ENCODE peak calls at places on chromosomes 6 and 20, in six cellular contexts. G, T, K, C, F and Y are unnamed samples.

GRCh38 chr6:81023007-81023582 is 729.4 kb downstream of the TENT5A start:
- DNase-seq in G (no peak), C (no peak), F (no peak), T (peak), K (no peak), Y (peak)

GRCh38 chr6:23435798-23436197 is 690.2 kb upstream of the NRSN1 start:
- DNase-seq in C (no peak), K (no peak), F (no peak), T (no peak), G (no peak), Y (no peak)

GRCh38 chr6:155270566-155271091 is 6.8 kb downstream of the CLDN20 start:
- DNase-seq in K (no peak), F (no peak), C (no peak), T (no peak), G (no peak), Y (no peak)

GRCh38 chr6:22112490-22112889 is 184.3 kb downstream of the PRL start:
- DNase-seq in G (no peak), K (no peak), F (no peak), C (peak), T (peak), Y (peak)

GRCh38 chr20:64255361-64256281 is at the start of gene PCMTD2:
- DNase-seq in T (peak), C (peak), K (peak), G (peak), F (peak), Y (peak)

GRCh38 chr6:149464411-149464810 is 20.4 kb downstream of the ZC3H12D start:
- DNase-seq in G (no peak), T (no peak), F (no peak), K (no peak), C (no peak), Y (no peak)

GRCh38 chr20:37344506-37345338 is 1.2 kb upstream of the SRC start:
- DNase-seq in C (no peak), K (no peak), F (no peak), T (peak), G (peak), Y (no peak)

GRCh38 chr6:44676246-44676790 is 288.8 kb downstream of the CDC5L start:
- DNase-seq in T (no peak), G (no peak), F (no peak), C (no peak), K (peak), Y (no peak)

GRCh38 chr6:134161036-134161435 is 108.6 kb upstream of the SLC2A12 start:
- DNase-seq in C (no peak), G (no peak), F (no peak), K (no peak), T (no peak), Y (no peak)

GRCh38 chr20:61934716-61935530 is 130.8 kb downstream of the TAF4 start:
- DNase-seq in C (no peak), G (no peak), F (no peak), T (no peak), K (no peak), Y (no peak)

GRCh38 chr6:53795702-53796450 is 1.1 kb downstream of the LRRC1 start:
- DNase-seq in C (peak), G (peak), K (no peak), T (no peak), F (no peak), Y (no peak)

DNA sequence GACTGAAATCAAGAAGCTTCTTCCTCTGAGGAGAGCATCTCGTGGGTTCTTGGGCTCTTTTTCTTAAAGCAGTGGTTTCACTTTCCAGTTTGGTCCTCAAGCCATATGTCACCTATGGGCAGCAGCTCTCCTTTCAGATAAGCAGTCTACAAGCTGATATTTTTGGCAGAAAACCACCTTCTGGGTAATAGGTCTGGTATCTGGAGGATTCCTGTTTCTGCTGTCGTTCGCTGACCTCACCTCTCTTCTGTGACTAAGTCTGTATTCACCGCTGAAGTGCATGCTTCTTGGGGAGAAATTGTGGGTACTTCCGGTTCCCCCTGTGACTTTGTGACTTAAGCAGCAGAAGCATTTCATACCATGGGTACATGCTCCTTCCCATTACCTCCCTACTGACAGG is 193.6 kb downstream of the EDN1 start:
- DNase-seq in G (no peak), C (peak), F (peak), K (no peak), T (peak), Y (peak)
- TF ChIP-seq MYC in G (no peak), C (peak), F (no peak), K (no peak), T (no peak), Y (no peak)

GRCh38 chr6:33667776-33668175 is 43.7 kb downstream of the UQCC2 start:
- DNase-seq in G (no peak), C (no peak), T (no peak), K (no peak), F (no peak), Y (no peak)
- TF ChIP-seq MYC in G (no peak), C (no peak), T (no peak), K (no peak), F (no peak), Y (no peak)

GRCh38 chr6:109511832-109512231 is 28.8 kb upstream of the ZBTB24 start:
- DNase-seq in K (no peak), T (peak), C (no peak), G (no peak), F (no peak), Y (no peak)
- TF ChIP-seq MYC in K (no peak), T (no peak), C (no peak), G (no peak), F (no peak), Y (no peak)

GRCh38 chr6:35596448-35597442 is 84.0 kb upstream of the TULP1 start:
- DNase-seq in C (peak), K (no peak), G (no peak), F (no peak), T (peak), Y (no peak)

GRCh38 chr6:35602133-35602946 is 86.4 kb downstream of the FKBP5 start:
- DNase-seq in G (peak), K (no peak), C (peak), T (no peak), F (no peak), Y (peak)

GRCh38 chr6:35601331-35602132 is 87.2 kb downstream of the FKBP5 start:
- DNase-seq in F (no peak), G (peak), T (peak), C (peak), K (no peak), Y (peak)

GRCh38 chr6:35600659-35601125 is 88.0 kb upstream of the TULP1 start:
- DNase-seq in F (no peak), K (no peak), T (no peak), G (no peak), C (peak), Y (peak)

GRCh38 chr6:35599761-35600658 is 87.3 kb upstream of the TULP1 start:
- DNase-seq in G (no peak), C (peak), T (no peak), F (no peak), K (no peak), Y (no peak)
- TF ChIP-seq MYC in G (no peak), C (no peak), T (no peak), F (no peak), K (no peak), Y (no peak)

GRCh38 chr6:161110380-161110779 is 118.8 kb downstream of the MAP3K4 start:
- DNase-seq in F (no peak), G (no peak), K (no peak), T (no peak), C (no peak), Y (no peak)

GRCh38 chr6:161105408-161105807 is 113.8 kb downstream of the MAP3K4 start:
- DNase-seq in G (no peak), F (no peak), K (no peak), C (no peak), T (no peak), Y (no peak)

GRCh38 chr6:161108886-161109285 is 117.3 kb downstream of the MAP3K4 start:
- DNase-seq in F (no peak), G (no peak), K (no peak), T (no peak), C (no peak), Y (no peak)

GRCh38 chr6:161109366-161109765 is 117.8 kb downstream of the MAP3K4 start:
- DNase-seq in K (no peak), G (no peak), T (no peak), C (no peak), F (no peak), Y (no peak)

DNA sequence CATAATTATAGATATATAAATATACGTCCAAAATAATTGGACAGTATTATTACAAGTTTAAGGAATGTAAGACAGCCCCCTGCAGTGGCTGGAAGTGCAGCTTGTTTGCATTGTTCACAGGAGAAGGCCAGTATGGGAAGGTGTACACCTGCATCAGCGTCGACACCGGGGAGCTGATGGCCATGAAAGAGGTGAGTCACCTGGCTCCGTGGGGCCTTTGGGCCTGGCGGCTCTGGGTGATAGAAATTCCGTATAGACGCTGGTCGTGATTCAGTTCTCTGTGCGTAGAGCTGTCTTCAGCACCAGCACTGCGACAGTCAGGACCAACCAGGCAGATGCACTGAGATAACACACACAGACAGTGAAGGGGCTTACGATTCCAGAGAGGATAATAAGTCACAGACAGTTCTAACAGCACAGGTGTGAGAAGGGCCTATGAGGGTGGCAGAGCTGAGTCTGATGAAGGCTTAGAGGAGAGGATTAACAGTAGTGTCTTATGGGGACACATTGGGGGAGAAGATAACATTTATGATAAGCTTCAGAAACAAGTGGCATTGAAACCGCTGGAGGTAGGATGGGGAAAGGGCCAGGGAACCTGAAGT is 116.3 kb downstream of the MAP3K4 start:
- DNase-seq in T (no peak), F (no peak), K (no peak), C (no peak), G (no peak), Y (no peak)
- TF ChIP-seq MYC in T (no peak), F (no peak), K (no peak), C (no peak), G (no peak), Y (no peak)